ENCODE peak calls at places on chromosomes 7 and 10, in eight cellular contexts. E is DMS153; O is heart left ventricle; H is SW 1271; J is stimulated activated naive CD8-positive, alpha-beta T cell treated with anti-CD3 and anti-CD28 coated beads, Interleukin-15, amount 100 ng/mL, for 72 hours; C is activated T-cell treated with anti-CD3 and anti-CD28 coated beads, Interleukin-2, amount 50 U/mL, for 4 hours; R is GM03348; M is ascending aorta. F is an unnamed sample.

GRCh38 chr10:70324341-70324861 is 40.6 kb upstream of the NPFFR1 start:
- DNase-seq in E (no peak), O (no peak), C (no peak), R (no peak), H (no peak), J (peak; percentile 8), M (no peak), F (no peak)

GRCh38 chr10:123582084-123582989 is 83.8 kb upstream of the GPR26 start:
- DNase-seq in E (peak; percentile 17), H (peak; percentile 54), C (peak; percentile 33), J (peak; percentile 65), M (peak; percentile 39), O (peak; percentile 77), R (peak; percentile 89), F (peak; percentile 65)

GRCh38 chr10:90745565-90745964 is 112.3 kb downstream of the HTR7 start:
- DNase-seq in R (no peak), H (no peak), C (no peak), O (no peak), M (no peak), E (no peak), J (no peak), F (no peak)

GRCh38 chr10:75430000-75430763 is 1.2 kb upstream of the LRMDA start:
- DNase-seq in J (no peak), R (no peak), H (no peak), M (no peak), C (no peak), O (peak; percentile 84), E (peak; percentile 78), F (no peak)

GRCh38 chr10:115073796-115074195 is 19.4 kb upstream of the ATRNL1 start:
- DNase-seq in C (no peak), R (no peak), J (no peak), E (no peak), M (no peak), H (no peak), O (no peak), F (no peak)

GRCh38 chr7:30091431-30092386 is 43.1 kb upstream of the MTURN start:
- DNase-seq in O (no peak), J (no peak), R (peak; percentile 82), E (no peak), C (no peak), H (peak; percentile 45), M (no peak), F (no peak)

GRCh38 chr10:91227576-91227975 is 7.1 kb downstream of the PCGF5 start:
- DNase-seq in M (no peak), O (no peak), E (no peak), J (no peak), C (no peak), R (no peak), H (no peak), F (no peak)

GRCh38 chr10:32239770-32240169 is 107.2 kb downstream of the EPC1 start:
- DNase-seq in H (no peak), R (peak; percentile 49), E (no peak), C (no peak), J (no peak), M (no peak), O (no peak), F (no peak)

GRCh38 chr10:4765428-4765827 is 60.6 kb upstream of the AKR1E2 start:
- DNase-seq in O (no peak), M (no peak), H (no peak), R (no peak), C (no peak), E (no peak), J (no peak), F (no peak)

GRCh38 chr7:19772858-19773337 is 519 bp downstream of the TMEM196 start:
- DNase-seq in R (peak; percentile 56), C (no peak), H (no peak), E (no peak), J (no peak), M (no peak), O (no peak), F (no peak)

GRCh38 chr10:122567056-122567660 is 6.6 kb downstream of the DMBT1 start:
- DNase-seq in H (no peak), E (no peak), O (no peak), J (peak; percentile 20), M (no peak), R (peak; percentile 59), C (no peak), F (no peak)

GRCh38 chr10:132879408-132880147 is 62.8 kb downstream of the CFAP46 start:
- DNase-seq in R (no peak), E (no peak), M (no peak), C (peak; percentile 3), H (no peak), O (peak; percentile 56), J (no peak), F (no peak)

GRCh38 chr10:101675115-101675514 is 19.9 kb downstream of the FBXW4 start:
- DNase-seq in M (no peak), O (no peak), J (no peak), C (no peak), E (no peak), R (no peak), H (no peak), F (no peak)

GRCh38 chr7:66016131-66016461 is 34.1 kb upstream of the GUSB start:
- DNase-seq in H (peak; percentile 20), R (no peak), O (no peak), M (no peak), E (no peak), C (no peak), J (no peak), F (no peak)

GRCh38 chr10:107618461-107619093 is 454.1 kb upstream of the SORCS1 start:
- DNase-seq in C (no peak), R (peak; percentile 24), H (no peak), E (no peak), O (no peak), M (no peak), J (no peak), F (no peak)

F was measured in memory B cell.